ENCODE peak calls at places on chromosomes 12 and 14, in four cellular contexts. One of them, this sample, is unnamed.

GRCh38 chr14:67359319-67359774 is 257 bp downstream of the ATP6V1D start:
- DNase-seq in PC-3: peak
- DNase-seq in endothelial cell of umbilical vein: no peak
- DNase-seq in MCF 10A: no peak
- DNase-seq in this sample: peak

GRCh38 chr14:56150645-56151345 is 32.6 kb downstream of the PELI2 start:
- DNase-seq in PC-3: no peak
- DNase-seq in endothelial cell of umbilical vein: no peak
- DNase-seq in MCF 10A: no peak
- DNase-seq in this sample: no peak

GRCh38 chr14:35898217-35898775 is 72.2 kb downstream of the BRMS1L start:
- DNase-seq in PC-3: no peak
- DNase-seq in endothelial cell of umbilical vein: no peak
- DNase-seq in MCF 10A: no peak
- DNase-seq in this sample: no peak

GRCh38 chr12:127041985-127042625 is 1224.9 kb upstream of the TMEM132C start:
- DNase-seq in PC-3: peak
- DNase-seq in endothelial cell of umbilical vein: no peak
- DNase-seq in MCF 10A: peak
- DNase-seq in this sample: no peak

GRCh38 chr12:2372735-2373134 is 319.9 kb downstream of the CACNA1C start:
- DNase-seq in PC-3: no peak
- DNase-seq in endothelial cell of umbilical vein: no peak
- DNase-seq in MCF 10A: no peak
- DNase-seq in this sample: no peak

GRCh38 chr14:95559203-95559602 is 24.4 kb downstream of the GLRX5 start:
- DNase-seq in PC-3: no peak
- DNase-seq in endothelial cell of umbilical vein: no peak
- DNase-seq in MCF 10A: no peak
- DNase-seq in this sample: no peak

GRCh38 chr12:86230516-86231146 is 25.6 kb downstream of the MGAT4C start:
- DNase-seq in PC-3: peak
- DNase-seq in endothelial cell of umbilical vein: peak
- DNase-seq in MCF 10A: peak
- DNase-seq in this sample: peak

GRCh38 chr14:92035890-92036289 is 4.0 kb downstream of the TRIP11 start:
- DNase-seq in PC-3: no peak
- DNase-seq in endothelial cell of umbilical vein: no peak
- DNase-seq in MCF 10A: no peak
- DNase-seq in this sample: no peak

GRCh38 chr12:89433634-89434033 is 81.3 kb upstream of the DUSP6 start:
- DNase-seq in PC-3: no peak
- DNase-seq in endothelial cell of umbilical vein: no peak
- DNase-seq in MCF 10A: no peak
- DNase-seq in this sample: peak

GRCh38 chr12:102300824-102301461 is 103.3 kb upstream of the PMCH start:
- DNase-seq in PC-3: peak
- DNase-seq in endothelial cell of umbilical vein: peak
- DNase-seq in MCF 10A: peak
- DNase-seq in this sample: peak

GRCh38 chr12:68042212-68042699 is 53.0 kb downstream of the IFNG-AS1 start:
- DNase-seq in PC-3: no peak
- DNase-seq in endothelial cell of umbilical vein: no peak
- DNase-seq in MCF 10A: peak
- DNase-seq in this sample: peak

GRCh38 chr14:67410313-67410712 is 1.7 kb downstream of the PLEK2 start:
- DNase-seq in PC-3: no peak
- DNase-seq in endothelial cell of umbilical vein: no peak
- DNase-seq in MCF 10A: no peak
- DNase-seq in this sample: no peak

GRCh38 chr14:64704145-64704742 is at the start of gene PLEKHG3:
- DNase-seq in PC-3: peak
- DNase-seq in endothelial cell of umbilical vein: peak
- DNase-seq in MCF 10A: peak
- DNase-seq in this sample: peak

GRCh38 chr12:124992874-124993567 is 424 bp upstream of the BRI3BP start:
- DNase-seq in PC-3: peak
- DNase-seq in endothelial cell of umbilical vein: peak
- DNase-seq in MCF 10A: peak
- DNase-seq in this sample: peak

GRCh38 chr12:112096667-112097066 is 11.9 kb downstream of the NAA25 start:
- DNase-seq in PC-3: peak
- DNase-seq in endothelial cell of umbilical vein: peak
- DNase-seq in MCF 10A: peak
- DNase-seq in this sample: peak

GRCh38 chr14:20415723-20416622 is 2.7 kb upstream of the TEP1 start:
- DNase-seq in PC-3: peak
- DNase-seq in endothelial cell of umbilical vein: peak
- DNase-seq in MCF 10A: peak
- DNase-seq in this sample: peak

GRCh38 chr12:77225373-77225772 is 160.0 kb upstream of the E2F7 start:
- DNase-seq in PC-3: no peak
- DNase-seq in endothelial cell of umbilical vein: no peak
- DNase-seq in MCF 10A: no peak
- DNase-seq in this sample: no peak

GRCh38 chr12:55842681-55843429 is at the start of gene MMP19:
- DNase-seq in PC-3: peak
- DNase-seq in endothelial cell of umbilical vein: no peak
- DNase-seq in MCF 10A: peak
- DNase-seq in this sample: peak

GRCh38 chr12:68119724-68120211 is 39.8 kb downstream of the IFNG start:
- DNase-seq in PC-3: peak
- DNase-seq in endothelial cell of umbilical vein: no peak
- DNase-seq in MCF 10A: peak
- DNase-seq in this sample: no peak

GRCh38 chr14:81955123-81955522 is 421.5 kb upstream of the SEL1L start:
- DNase-seq in PC-3: no peak
- DNase-seq in endothelial cell of umbilical vein: no peak
- DNase-seq in MCF 10A: no peak
- DNase-seq in this sample: no peak

GRCh38 chr14:52640137-52640536 is 55.2 kb downstream of the ERO1A start:
- DNase-seq in PC-3: no peak
- DNase-seq in endothelial cell of umbilical vein: no peak
- DNase-seq in MCF 10A: no peak
- DNase-seq in this sample: no peak

GRCh38 chr14:61080591-61081010 is 99.6 kb downstream of the SLC38A6 start:
- DNase-seq in PC-3: no peak
- DNase-seq in endothelial cell of umbilical vein: no peak
- DNase-seq in MCF 10A: no peak
- DNase-seq in this sample: no peak

GRCh38 chr12:64534672-64535199 is 75.6 kb upstream of the RASSF3 start:
- DNase-seq in PC-3: no peak
- DNase-seq in endothelial cell of umbilical vein: no peak
- DNase-seq in MCF 10A: no peak
- DNase-seq in this sample: no peak

DNA sequence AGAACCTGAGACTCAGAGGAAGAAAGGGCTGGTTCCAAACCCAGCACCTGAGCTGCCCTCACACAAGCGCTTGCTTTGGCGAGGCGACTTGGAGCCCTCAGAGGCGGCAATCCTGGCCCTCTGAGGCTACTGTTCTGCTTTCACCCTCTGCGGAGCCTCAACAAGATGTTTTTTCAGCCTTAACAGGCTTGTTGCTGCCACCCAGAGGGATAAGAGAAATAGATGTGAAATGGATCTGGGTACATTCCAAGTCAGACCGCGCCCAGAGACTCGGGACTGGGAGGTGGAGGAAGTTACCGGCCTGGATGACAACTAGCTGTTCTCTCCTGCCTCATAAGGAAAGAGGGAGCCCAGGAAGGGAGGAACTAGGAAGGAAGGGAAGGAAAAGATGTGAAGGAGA is 89.6 kb downstream of the TTC7B start:
- DNase-seq in PC-3: peak
- DNase-seq in endothelial cell of umbilical vein: no peak
- DNase-seq in MCF 10A: peak
- DNase-seq in this sample: peak
- TF ChIP-seq CTCF in PC-3: peak
- TF ChIP-seq CTCF in endothelial cell of umbilical vein: no peak
- TF ChIP-seq CTCF in MCF 10A: peak
- TF ChIP-seq CTCF in this sample: no peak

DNA sequence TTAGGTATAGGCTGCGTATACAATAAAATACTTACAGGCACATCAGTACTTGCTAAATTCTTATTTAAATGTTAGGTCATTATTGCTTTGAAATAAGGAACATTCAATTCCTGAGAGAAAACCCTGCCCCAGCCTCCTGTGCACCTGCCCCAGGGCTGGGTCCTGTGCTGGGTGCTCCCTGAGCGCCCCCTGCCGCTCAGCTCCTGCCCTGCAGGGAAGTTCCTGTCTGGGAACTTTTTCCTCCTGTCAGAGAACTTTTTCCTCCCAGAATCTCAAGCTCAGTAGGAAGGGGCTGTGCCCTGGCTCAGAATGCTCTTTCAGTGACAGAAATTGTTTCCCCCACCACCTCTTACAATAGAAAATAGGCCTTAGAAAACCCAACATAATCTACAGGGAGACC is 751.1 kb downstream of the TMEM121 start:
- DNase-seq in PC-3: no peak
- DNase-seq in endothelial cell of umbilical vein: no peak
- DNase-seq in MCF 10A: peak
- DNase-seq in this sample: no peak
- TF ChIP-seq CTCF in PC-3: peak
- TF ChIP-seq CTCF in endothelial cell of umbilical vein: no peak
- TF ChIP-seq CTCF in MCF 10A: peak
- TF ChIP-seq CTCF in this sample: no peak

GRCh38 chr12:74903522-74903921 is 306.1 kb downstream of the KCNC2 start:
- DNase-seq in PC-3: peak
- DNase-seq in endothelial cell of umbilical vein: no peak
- DNase-seq in MCF 10A: peak
- DNase-seq in this sample: no peak
- TF ChIP-seq CTCF in PC-3: peak
- TF ChIP-seq CTCF in endothelial cell of umbilical vein: no peak
- TF ChIP-seq CTCF in MCF 10A: peak
- TF ChIP-seq CTCF in this sample: no peak

DNA sequence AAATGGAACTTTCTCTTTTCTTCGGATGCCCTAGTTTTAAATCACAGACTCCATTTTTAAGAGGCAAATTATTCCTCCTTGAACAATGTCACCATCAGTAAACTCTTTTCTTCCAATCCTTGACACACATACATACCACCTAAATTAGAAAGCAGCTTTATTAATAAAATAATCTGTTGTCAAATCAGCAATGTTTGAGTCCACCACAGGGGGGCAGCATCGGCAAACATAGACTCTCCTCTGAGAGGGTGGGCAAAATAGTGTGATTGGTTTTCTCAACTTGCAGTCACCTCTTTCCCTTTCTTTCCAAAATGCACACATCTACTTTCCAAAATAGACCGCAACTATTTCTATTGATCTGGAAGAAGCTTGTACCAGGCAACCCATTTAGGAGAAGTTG is 438.4 kb upstream of the OR4E1 start:
- DNase-seq in PC-3: peak
- DNase-seq in endothelial cell of umbilical vein: peak
- DNase-seq in MCF 10A: peak
- DNase-seq in this sample: no peak
- TF ChIP-seq CTCF in PC-3: peak
- TF ChIP-seq CTCF in endothelial cell of umbilical vein: peak
- TF ChIP-seq CTCF in MCF 10A: peak
- TF ChIP-seq CTCF in this sample: peak

GRCh38 chr14:101635238-101636080 is 74.2 kb downstream of the DIO3 start:
- DNase-seq in PC-3: no peak
- DNase-seq in endothelial cell of umbilical vein: no peak
- DNase-seq in MCF 10A: no peak
- DNase-seq in this sample: no peak
- TF ChIP-seq CTCF in PC-3: peak
- TF ChIP-seq CTCF in endothelial cell of umbilical vein: no peak
- TF ChIP-seq CTCF in MCF 10A: no peak
- TF ChIP-seq CTCF in this sample: no peak

GRCh38 chr12:121005346-121005815 is 10.9 kb downstream of the C12orf43 start:
- DNase-seq in PC-3: peak
- DNase-seq in endothelial cell of umbilical vein: peak
- DNase-seq in MCF 10A: peak
- DNase-seq in this sample: peak
- TF ChIP-seq CTCF in PC-3: peak
- TF ChIP-seq CTCF in endothelial cell of umbilical vein: peak
- TF ChIP-seq CTCF in MCF 10A: peak
- TF ChIP-seq CTCF in this sample: peak

GRCh38 chr12:25135531-25136154 is 59.3 kb downstream of the DNAI7 start:
- DNase-seq in PC-3: no peak
- DNase-seq in endothelial cell of umbilical vein: no peak
- DNase-seq in MCF 10A: peak
- DNase-seq in this sample: no peak
- TF ChIP-seq CTCF in PC-3: peak
- TF ChIP-seq CTCF in endothelial cell of umbilical vein: no peak
- TF ChIP-seq CTCF in MCF 10A: no peak
- TF ChIP-seq CTCF in this sample: no peak

GRCh38 chr14:45287609-45288008 is 34.6 kb upstream of the MIS18BP1 start:
- DNase-seq in PC-3: peak
- DNase-seq in endothelial cell of umbilical vein: no peak
- DNase-seq in MCF 10A: peak
- DNase-seq in this sample: no peak
- TF ChIP-seq CTCF in PC-3: peak
- TF ChIP-seq CTCF in endothelial cell of umbilical vein: no peak
- TF ChIP-seq CTCF in MCF 10A: peak
- TF ChIP-seq CTCF in this sample: no peak

DNA sequence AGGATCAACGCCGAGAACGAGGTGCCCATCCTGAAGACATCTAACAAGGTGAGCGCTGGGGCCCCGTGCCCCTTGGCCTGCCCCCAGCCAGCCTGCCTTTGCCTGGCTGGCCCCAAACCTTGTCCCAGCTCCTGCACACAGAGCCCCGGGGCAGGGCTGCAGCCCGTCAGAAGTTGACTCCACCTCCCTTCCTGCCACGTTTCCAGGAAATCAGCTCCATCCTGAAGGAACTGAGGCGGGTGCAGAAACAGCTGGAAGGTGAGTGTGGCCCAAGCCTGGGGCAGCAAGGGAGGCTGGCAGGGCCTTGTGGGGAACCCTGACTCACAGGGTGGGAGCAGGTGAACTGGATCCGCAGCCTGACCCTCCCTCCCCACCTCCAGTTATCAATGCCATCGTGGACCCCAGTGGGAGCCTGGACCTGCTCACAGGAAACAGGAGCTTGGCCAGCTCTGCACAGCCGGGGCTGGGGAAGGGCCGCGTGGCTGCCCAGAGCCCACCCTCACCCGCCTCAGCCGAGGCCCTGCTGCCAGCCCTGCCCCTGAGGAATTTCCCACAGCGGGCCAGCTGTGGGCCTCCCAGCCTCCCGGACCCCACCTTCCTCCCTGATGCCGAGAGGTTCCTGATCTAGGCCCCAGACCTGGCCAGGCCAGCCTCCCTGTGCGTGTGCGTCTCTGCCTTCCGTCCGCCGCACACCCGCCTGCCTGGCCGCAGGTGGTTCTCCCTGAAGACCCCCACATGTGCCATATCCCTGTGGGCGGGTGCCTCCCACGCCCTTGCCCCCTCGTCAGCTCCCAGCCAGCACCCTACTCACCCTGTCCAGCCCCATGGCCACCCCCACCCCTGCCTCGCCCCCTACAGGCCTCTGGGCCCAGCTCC is 29.5 kb downstream of the CEP170B start:
- DNase-seq in PC-3: no peak
- DNase-seq in endothelial cell of umbilical vein: peak
- DNase-seq in MCF 10A: no peak
- DNase-seq in this sample: no peak
- TF ChIP-seq CTCF in PC-3: no peak
- TF ChIP-seq CTCF in endothelial cell of umbilical vein: no peak
- TF ChIP-seq CTCF in MCF 10A: no peak
- TF ChIP-seq CTCF in this sample: no peak

GRCh38 chr14:24275524-24276139 is 4.2 kb upstream of the RABGGTA start:
- DNase-seq in PC-3: no peak
- DNase-seq in endothelial cell of umbilical vein: no peak
- DNase-seq in MCF 10A: no peak
- DNase-seq in this sample: no peak
- TF ChIP-seq CTCF in PC-3: no peak
- TF ChIP-seq CTCF in endothelial cell of umbilical vein: no peak
- TF ChIP-seq CTCF in MCF 10A: no peak
- TF ChIP-seq CTCF in this sample: no peak

This sample was measured in fibroblast of pulmonary artery.